ENCODE peak calls at places on chromosomes 2 and 18, in five cellular contexts. J, C, P, I and T are unnamed samples.

GRCh38 chr2:118860506-118860905 is 13.1 kb upstream of the EN1 start:
- DNase-seq in J (no peak), C (no peak), P (no peak), I (no peak), T (no peak)

GRCh38 chr2:16043627-16044026 is 103.3 kb downstream of the MYCN start:
- DNase-seq in J (no peak), C (no peak), P (no peak), I (no peak), T (no peak)

GRCh38 chr18:21930177-21930576 is 189.6 kb downstream of the MIB1 start:
- DNase-seq in J (no peak), C (no peak), P (no peak), I (no peak), T (peak; percentile 53)

GRCh38 chr2:23594079-23594494 is 209.1 kb downstream of the KLHL29 start:
- DNase-seq in J (no peak), C (no peak), P (no peak), I (no peak), T (no peak)

GRCh38 chr18:76495435-76496199 is 575 bp upstream of the ZNF516 start:
- DNase-seq in J (peak; percentile 65), C (peak; percentile 65), P (no peak), I (no peak), T (no peak)

GRCh38 chr2:222982010-222982908 is 69.7 kb upstream of the KCNE4 start:
- DNase-seq in J (peak; percentile 52), C (peak; percentile 89), P (peak; percentile 65), I (no peak), T (peak; percentile 54)

GRCh38 chr2:19027621-19028020 is 330.8 kb downstream of the OSR1 start:
- DNase-seq in J (no peak), C (no peak), P (no peak), I (no peak), T (no peak)

GRCh38 chr2:23385748-23386421 is 906 bp downstream of the KLHL29 start:
- DNase-seq in J (no peak), C (no peak), P (no peak), I (no peak), T (peak; percentile 27)

GRCh38 chr2:183614797-183615429 is 490.7 kb downstream of the NUP35 start:
- DNase-seq in J (no peak), C (no peak), P (no peak), I (no peak), T (no peak)

GRCh38 chr18:13377496-13377895 is 158.9 kb downstream of the LDLRAD4 start:
- DNase-seq in J (no peak), C (peak; percentile 13), P (no peak), I (no peak), T (no peak)

GRCh38 chr2:55518846-55519167 is 711 bp upstream of the CFAP36 start:
- DNase-seq in J (peak; percentile 12), C (no peak), P (no peak), I (peak; percentile 14), T (no peak)

GRCh38 chr2:61988462-61989366 is 83.2 kb downstream of the COMMD1 start:
- DNase-seq in J (no peak), C (peak; percentile 21), P (no peak), I (no peak), T (peak; percentile 15)

GRCh38 chr2:108594982-108595464 is 60.8 kb downstream of the LIMS1 start:
- DNase-seq in J (peak; percentile 64), C (peak; percentile 96), P (no peak), I (peak; percentile 65), T (peak; percentile 89)

GRCh38 chr2:12716250-12717190 is at the start of gene TRIB2:
- DNase-seq in J (peak; percentile 41), C (peak; percentile 84), P (peak; percentile 61), I (peak; percentile 94), T (peak; percentile 85)

GRCh38 chr2:129877289-129877741 is 102.2 kb upstream of the RAB6C start:
- DNase-seq in J (no peak), C (peak; percentile 61), P (peak; percentile 34), I (peak; percentile 97), T (no peak)
- TF ChIP-seq POLR2A in J (no peak), C (no peak), P (no peak), I (no peak), T (no peak)

GRCh38 chr2:65558748-65559147 is 126.3 kb upstream of the SPRED2 start:
- DNase-seq in J (no peak), C (no peak), P (no peak), I (no peak), T (no peak)
- H3K9ac ChIP-seq in J (no peak overlapping the region), C (no peak overlapping the region), P (no peak overlapping the region), I (no peak overlapping the region), T (no peak overlapping the region)

GRCh38 chr2:234245945-234246344 is 195.4 kb downstream of the SPP2 start:
- DNase-seq in J (no peak), C (peak; percentile 96), P (no peak), I (no peak), T (peak; percentile 91)

GRCh38 chr2:234251326-234252271 is 201.1 kb downstream of the SPP2 start:
- DNase-seq in J (peak; percentile 10), C (peak; percentile 98), P (no peak), I (no peak), T (peak; percentile 91)

GRCh38 chr2:234247453-234248180 is 197.1 kb downstream of the SPP2 start:
- DNase-seq in J (no peak), C (no peak), P (no peak), I (no peak), T (no peak)

GRCh38 chr2:234249873-234250272 is 199.4 kb downstream of the SPP2 start:
- DNase-seq in J (no peak), C (peak; percentile 48), P (no peak), I (no peak), T (peak; percentile 36)

DNA sequence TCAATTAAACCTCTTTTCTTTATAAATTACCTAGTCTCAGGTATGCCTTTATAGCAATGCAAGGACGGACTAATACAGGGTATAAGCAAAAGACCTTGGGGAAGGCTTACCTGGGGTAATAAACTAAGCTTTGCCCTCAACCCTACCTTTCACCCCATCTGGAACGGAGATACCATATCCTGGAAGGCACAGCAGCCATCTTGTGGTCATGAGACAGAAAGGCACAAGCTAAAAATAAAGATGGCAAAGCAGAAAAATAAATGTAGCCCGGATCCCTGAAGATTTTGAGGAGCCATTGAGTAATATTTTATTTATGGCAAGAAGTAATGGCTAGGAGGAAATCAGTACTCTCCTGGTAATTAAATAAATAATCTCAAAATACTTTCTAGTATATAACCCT is 198.5 kb downstream of the SPP2 start:
- DNase-seq in J (no peak), C (no peak), P (no peak), I (no peak), T (no peak)
- H3K4me1 ChIP-seq in J (no peaks in the 10 kb centered on the region), C (peaks cover 19% of the 10 kb centered on the region), P (peaks cover 20% of the 10 kb centered on the region), I (no peaks in the 10 kb centered on the region), T (peaks cover 50% of the 10 kb centered on the region)

GRCh38 chr2:157245441-157246211 is 11.9 kb upstream of the GALNT5 start:
- DNase-seq in J (no peak), C (peak; percentile 20), P (no peak), I (no peak), T (no peak)

GRCh38 chr2:157246212-157247067 is 11.1 kb upstream of the GALNT5 start:
- DNase-seq in J (no peak), C (peak; percentile 93), P (peak; percentile 58), I (no peak), T (no peak)

GRCh38 chr2:157247068-157247407 is 10.5 kb upstream of the GALNT5 start:
- DNase-seq in J (no peak), C (no peak), P (no peak), I (no peak), T (no peak)

DNA sequence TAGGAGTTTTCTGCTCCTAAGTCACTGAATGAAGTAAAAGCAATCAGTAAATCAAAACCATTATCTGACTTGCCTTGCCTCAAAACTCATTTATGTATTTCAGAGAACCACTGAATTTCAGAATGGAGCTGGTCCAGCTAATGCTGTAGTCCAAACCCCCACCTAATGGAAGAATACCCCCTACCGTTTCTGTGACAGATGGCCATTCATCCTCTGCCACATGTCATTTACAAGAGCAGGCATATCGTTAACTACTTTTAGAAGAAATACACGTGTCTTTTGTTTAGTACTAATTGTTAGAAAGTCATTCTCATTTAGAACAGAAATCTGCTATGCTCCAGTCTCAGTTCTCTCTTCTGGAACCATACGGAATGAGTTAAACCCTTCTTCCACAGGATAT is 12.8 kb upstream of the GALNT5 start:
- DNase-seq in J (no peak), C (no peak), P (no peak), I (no peak), T (no peak)
- TF ChIP-seq POLR2A in J (no peak), C (no peak), P (no peak), I (no peak), T (no peak)

GRCh38 chr2:85525567-85525966 is 13.4 kb upstream of the MAT2A start:
- DNase-seq in J (no peak), C (no peak), P (no peak), I (no peak), T (no peak)

GRCh38 chr2:85524567-85524923 is 14.4 kb upstream of the MAT2A start:
- DNase-seq in J (no peak), C (no peak), P (no peak), I (no peak), T (no peak)

GRCh38 chr2:85525029-85525428 is 13.9 kb upstream of the MAT2A start:
- DNase-seq in J (no peak), C (no peak), P (no peak), I (no peak), T (no peak)

GRCh38 chr2:85523062-85523905 is 15.7 kb upstream of the MAT2A start:
- DNase-seq in J (no peak), C (no peak), P (no peak), I (no peak), T (no peak)

DNA sequence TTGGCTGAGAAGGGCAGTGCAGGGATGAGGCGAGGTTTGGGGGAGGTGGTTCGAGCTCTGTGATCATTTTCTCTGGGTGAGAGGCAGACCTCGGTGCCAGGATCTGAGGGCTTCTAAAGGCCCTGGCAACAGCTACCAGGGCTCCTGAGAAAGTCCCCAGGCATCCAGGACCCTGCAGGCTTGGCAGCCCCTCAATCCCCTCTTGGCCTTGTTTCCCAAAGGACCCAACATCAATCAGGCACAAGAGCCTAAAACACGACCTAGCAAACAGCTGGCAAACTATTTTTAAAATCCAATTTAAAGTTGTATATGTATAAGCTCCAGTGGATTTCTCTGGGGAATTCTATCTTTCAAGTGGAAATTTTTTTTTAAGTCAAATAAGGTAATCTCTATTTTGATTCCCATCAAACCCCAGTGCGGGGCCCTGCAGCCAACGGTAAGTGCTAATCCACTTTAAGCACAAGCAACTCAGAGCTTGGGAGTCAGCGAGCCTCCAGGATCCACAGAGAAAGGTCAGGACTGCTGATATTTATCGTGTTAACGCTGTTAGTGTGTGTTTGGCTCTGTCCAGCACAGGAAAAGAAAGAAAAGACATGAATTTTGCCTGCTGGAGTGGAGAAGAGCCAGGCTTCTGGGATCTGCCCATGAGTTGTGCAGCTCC is 14.9 kb upstream of the MAT2A start:
- DNase-seq in J (no peak), C (peak; percentile 61), P (no peak), I (no peak), T (no peak)
- H3K9ac ChIP-seq in J (no peak overlapping the region), C (no peak overlapping the region), P (no peak overlapping the region), I (peak overlapping the region; percentile 49), T (no peak overlapping the region)